ENCODE peak calls at places on chromosome 14, in eight cellular contexts. B is CD8-positive, alpha-beta T cell; P is cardiac muscle cell; C is left ventricle myocardium inferior; S is bronchial epithelial cell; U is coronary artery; J is upper lobe of right lung; Y is tibial artery. E is an unnamed sample.

GRCh38 chr14:90849787-90850444 is 33.7 kb upstream of the TTC7B start:
- DNase-seq in C (no peak), U (no peak), B (no peak), J (no peak), Y (no peak), P (no peak), S (no peak), E (no peak)

GRCh38 chr14:25090716-25091454 is 40.9 kb upstream of the STXBP6 start:
- DNase-seq in B (no peak), P (peak), J (no peak), S (peak), U (no peak), C (no peak), Y (no peak), E (no peak)

GRCh38 chr14:24690492-24690891 is 56.5 kb upstream of the GZMB start:
- DNase-seq in P (no peak), Y (no peak), U (no peak), J (no peak), C (no peak), B (no peak), S (no peak), E (no peak)

GRCh38 chr14:41925409-41925808 is 318.7 kb downstream of the LRFN5 start:
- DNase-seq in Y (no peak), J (no peak), S (peak), U (no peak), P (peak), C (no peak), B (no peak), E (no peak)

GRCh38 chr14:104395276-104395675 is 184.3 kb upstream of the C14orf180 start:
- DNase-seq in J (no peak), P (no peak), S (no peak), C (no peak), B (no peak), U (no peak), Y (peak), E (no peak)

GRCh38 chr14:22052795-22053194 is 379.2 kb upstream of the OR4E1 start:
- DNase-seq in Y (no peak), P (no peak), U (no peak), J (no peak), S (peak), C (no peak), B (no peak), E (no peak)

GRCh38 chr14:61749264-61749663 is 13.0 kb upstream of the SNAPC1 start:
- DNase-seq in B (no peak), P (peak), J (no peak), C (no peak), Y (no peak), U (no peak), S (peak), E (no peak)

GRCh38 chr14:25007832-25008231 is 42.1 kb downstream of the STXBP6 start:
- DNase-seq in U (no peak), S (no peak), C (no peak), B (no peak), P (no peak), Y (no peak), J (no peak), E (no peak)

GRCh38 chr14:83706555-83706954 is 1823.4 kb upstream of the FLRT2 start:
- DNase-seq in J (no peak), P (no peak), C (no peak), S (no peak), B (no peak), U (no peak), Y (no peak), E (no peak)

GRCh38 chr14:31944256-31945073 is 132.6 kb upstream of the ARHGAP5 start:
- DNase-seq in Y (no peak), S (no peak), B (no peak), C (no peak), J (no peak), P (no peak), U (no peak), E (no peak)

GRCh38 chr14:86363047-86363446 is 833.1 kb downstream of the FLRT2 start:
- DNase-seq in C (no peak), U (no peak), J (no peak), Y (no peak), S (no peak), P (no peak), B (no peak), E (no peak)

GRCh38 chr14:86357866-86358265 is 827.9 kb downstream of the FLRT2 start:
- DNase-seq in J (no peak), U (no peak), S (no peak), P (no peak), C (no peak), Y (no peak), B (no peak), E (no peak)

DNA sequence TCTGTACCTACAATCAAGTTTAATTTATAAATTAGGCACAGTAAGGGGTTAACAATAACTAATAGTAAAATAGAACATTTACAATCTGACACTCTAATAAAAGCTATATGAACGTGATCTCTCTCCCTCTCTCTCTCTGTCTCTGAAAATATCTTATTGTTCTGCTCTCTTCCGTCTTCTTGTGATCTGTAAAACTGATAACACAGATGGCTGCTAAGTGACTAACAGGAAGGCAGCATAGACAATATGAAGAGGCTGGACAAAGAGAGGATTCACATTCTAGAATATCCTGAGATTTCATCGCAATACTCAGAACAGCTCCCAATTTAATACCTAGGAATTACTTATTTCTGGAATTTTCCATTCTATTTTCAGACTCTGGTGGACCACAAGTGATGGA is 827.2 kb downstream of the FLRT2 start:
- DNase-seq in U (no peak), P (no peak), Y (no peak), C (no peak), B (no peak), S (no peak), J (no peak), E (no peak)
- TF ChIP-seq CTCF in U (no peak), P (no peak), Y (no peak), C (no peak), B (no peak), S (no peak), J (no peak), E (no peak)

GRCh38 chr14:29925736-29926135 is 1.9 kb downstream of the PRKD1 start:
- DNase-seq in Y (no peak), U (no peak), C (no peak), S (no peak), P (peak), J (no peak), B (no peak), E (no peak)

GRCh38 chr14:29926228-29926627 is 1.4 kb downstream of the PRKD1 start:
- DNase-seq in S (no peak), B (no peak), J (no peak), C (no peak), U (no peak), P (peak), Y (no peak), E (no peak)

GRCh38 chr14:29928342-29928640 is 644 bp upstream of the PRKD1 start:
- DNase-seq in U (no peak), Y (no peak), B (no peak), C (no peak), S (no peak), P (peak), J (no peak), E (no peak)

GRCh38 chr14:29926701-29927595 is 699 bp downstream of the PRKD1 start:
- DNase-seq in Y (peak), S (no peak), C (peak), B (no peak), J (peak), P (peak), U (peak), E (peak)

DNA sequence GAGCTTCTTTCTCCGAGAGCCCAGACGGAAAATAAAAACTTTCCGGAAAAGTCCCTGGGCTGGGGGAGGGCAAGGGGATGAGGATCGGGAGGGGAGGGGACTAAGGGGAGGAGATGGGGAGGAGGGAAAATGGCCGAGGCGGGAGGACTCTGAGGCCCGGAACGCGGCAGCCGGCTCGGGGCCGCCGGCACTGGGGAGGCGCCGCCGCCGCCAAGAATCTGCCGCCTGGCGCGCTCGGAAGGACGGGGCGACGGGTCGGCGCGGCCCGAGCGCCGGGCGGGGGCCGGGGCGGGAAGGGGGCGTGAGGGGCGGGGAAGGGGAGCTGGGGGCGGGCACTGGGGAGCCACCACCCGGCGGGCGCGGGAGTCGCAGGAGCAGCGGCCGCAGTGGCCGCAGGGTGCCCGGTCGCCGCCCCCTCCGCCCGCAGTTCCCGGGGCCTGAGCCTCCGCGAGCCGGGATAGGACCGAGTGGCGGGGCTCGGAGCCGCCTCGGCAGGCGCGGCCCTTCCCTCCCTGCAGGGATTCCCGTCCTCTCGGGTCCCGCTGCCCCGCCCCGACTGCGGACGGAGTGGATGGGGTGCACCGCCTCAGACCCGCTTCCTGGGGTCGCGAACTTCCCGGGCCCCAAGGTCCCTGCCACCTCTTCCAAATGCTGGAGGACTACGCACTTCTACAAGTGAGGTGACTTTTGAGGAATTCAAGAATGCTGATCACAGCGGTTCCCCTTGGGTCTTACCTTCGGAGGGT is at the start of gene PRKD1:
- DNase-seq in P (peak), S (no peak), U (peak), B (no peak), Y (peak), J (peak), C (peak), E (peak)
- TF ChIP-seq CTCF in P (no peak), S (peak), U (peak), B (no peak), Y (peak), J (peak), C (peak), E (peak)

GRCh38 chr14:101224356-101225115 is 321.0 kb upstream of the RTL1 start:
- DNase-seq in C (no peak), Y (no peak), S (no peak), J (no peak), B (peak), P (no peak), U (peak), E (peak)
- TF ChIP-seq CTCF in C (no peak), Y (no peak), S (no peak), J (no peak), B (no peak), P (no peak), U (no peak), E (no peak)

GRCh38 chr14:94673071-94673470 is 60.9 kb downstream of the SERPINA3 start:
- DNase-seq in B (no peak), J (peak), P (no peak), U (peak), S (no peak), Y (no peak), C (no peak), E (no peak)

GRCh38 chr14:94675036-94675435 is 62.8 kb downstream of the SERPINA3 start:
- DNase-seq in U (peak), Y (no peak), B (no peak), P (no peak), C (no peak), S (no peak), J (no peak), E (no peak)

GRCh38 chr14:94670692-94671285 is 58.6 kb downstream of the SERPINA3 start:
- DNase-seq in J (no peak), P (no peak), C (no peak), U (peak), B (no peak), Y (no peak), S (no peak), E (no peak)

GRCh38 chr14:94673781-94674231 is 61.6 kb downstream of the SERPINA3 start:
- DNase-seq in S (no peak), P (peak), Y (no peak), J (peak), U (peak), C (no peak), B (no peak), E (no peak)

GRCh38 chr14:94671870-94672444 is 59.8 kb downstream of the SERPINA3 start:
- DNase-seq in P (no peak), B (no peak), C (no peak), Y (no peak), U (peak), J (peak), S (no peak), E (no peak)
- TF ChIP-seq CTCF in P (peak), B (no peak), C (peak), Y (no peak), U (no peak), J (no peak), S (no peak), E (no peak)

DNA sequence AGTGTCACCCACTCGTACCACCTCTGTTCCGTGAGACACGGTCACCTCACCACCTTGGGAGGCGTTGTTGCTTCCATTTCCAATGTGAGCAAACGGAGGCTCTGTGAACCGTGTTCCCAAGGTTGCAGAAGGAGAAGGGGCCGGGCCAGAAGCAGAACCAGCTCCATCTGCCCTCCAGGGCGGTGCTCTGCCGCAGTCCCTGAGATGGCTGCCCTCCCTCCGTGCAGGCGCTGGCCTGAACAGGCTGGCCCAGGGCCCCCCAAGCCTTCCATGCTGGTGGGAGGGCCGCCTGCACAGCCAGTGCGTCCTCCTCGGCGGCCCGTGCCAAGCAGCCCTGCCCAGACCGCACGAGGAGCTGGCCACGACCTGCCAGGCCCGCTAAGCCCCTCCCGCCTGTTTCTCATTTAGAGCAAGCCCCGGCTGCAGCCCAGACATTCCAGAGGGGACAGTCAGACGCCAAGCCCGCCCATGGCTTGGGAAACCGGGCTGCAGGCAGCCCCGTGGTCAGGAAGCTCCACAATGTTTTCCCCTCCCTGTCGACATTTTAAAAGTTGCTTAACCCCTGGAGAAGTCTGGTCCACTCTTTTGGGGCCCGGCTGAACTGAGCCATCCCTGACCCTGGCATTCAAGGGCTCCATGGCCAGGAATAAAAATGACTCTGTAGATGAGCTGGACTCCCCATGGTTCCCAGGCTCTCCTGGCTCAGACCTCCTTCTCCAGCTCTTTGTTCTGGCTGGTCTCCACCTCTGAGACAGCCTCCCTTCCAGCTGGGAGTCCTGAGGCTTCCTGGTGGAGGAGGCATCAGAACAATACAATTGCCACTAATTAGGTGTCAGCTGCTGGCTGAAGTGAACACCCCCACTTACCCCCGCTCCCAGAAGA is 236.0 kb downstream of the BCL11B start:
- DNase-seq in C (peak), U (peak), Y (peak), P (peak), S (peak), J (peak), B (no peak), E (peak)
- TF ChIP-seq CTCF in C (no peak), U (no peak), Y (no peak), P (no peak), S (no peak), J (no peak), B (no peak), E (no peak)

DNA sequence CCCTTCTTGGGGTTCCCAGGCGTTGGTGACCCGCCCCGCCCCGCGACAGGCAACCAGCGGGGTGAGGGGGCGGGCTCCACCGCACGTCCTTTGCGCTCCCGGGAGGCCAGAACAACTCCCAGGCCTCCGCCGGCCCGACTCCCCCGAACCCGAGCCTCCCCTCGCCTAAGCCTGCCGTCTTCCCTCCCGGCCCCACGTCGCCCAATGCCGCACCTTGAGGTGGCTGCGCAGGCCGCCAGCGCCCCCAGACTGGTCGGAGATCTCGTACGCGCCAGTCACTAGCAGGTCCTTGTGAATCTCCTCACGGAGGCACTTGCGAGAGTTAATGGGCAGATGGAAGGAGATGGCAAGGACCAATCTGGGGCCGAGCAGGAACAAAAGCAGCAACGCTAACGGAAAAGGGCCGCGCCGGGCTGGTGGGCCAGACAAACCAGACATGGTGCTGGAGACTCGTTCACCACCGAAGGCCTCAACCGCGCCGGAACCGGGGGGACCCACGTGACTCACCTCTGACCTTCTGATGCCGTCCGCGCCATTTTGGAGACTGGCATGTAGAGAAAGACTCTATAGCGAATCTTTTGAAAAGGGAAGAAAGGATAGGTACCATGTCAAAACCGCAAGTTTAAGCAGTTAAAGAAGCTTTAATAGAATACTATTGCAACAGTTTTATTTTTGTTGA is at the start of gene TMED10:
- DNase-seq in S (no peak), C (peak), J (peak), U (peak), P (peak), B (peak), Y (peak), E (peak)
- TF ChIP-seq CTCF in S (no peak), C (no peak), J (no peak), U (no peak), P (no peak), B (no peak), Y (no peak), E (no peak)

GRCh38 chr14:81311128-81311527 is 89.0 kb downstream of the STON2 start:
- DNase-seq in S (no peak), Y (no peak), P (no peak), B (no peak), C (no peak), J (no peak), U (no peak), E (no peak)
- TF ChIP-seq CTCF in S (no peak), Y (no peak), P (no peak), B (no peak), C (no peak), J (no peak), U (no peak), E (no peak)

E was measured in psoas muscle.